ENCODE peak calls at places on chromosomes 7 and 10, in four cellular contexts. One of them, this sample, is unnamed.

GRCh38 chr10:21894648-21895342 is 108.7 kb downstream of the DNAJC1 start:
- DNase-seq in GM12865: peak; percentile 57
- DNase-seq in activated T-helper 1 cell treated with anti-CD3 and anti-CD28 coated beads, Interleukin-12 subunit alpha, Interleukin-12 subunit beta, Interleukin-2, Interleukin-4 antibody, amounts not matched to agents 30 ng/mL and 10 ng/mL and 1 ng/mL, durations not matched to agents 14 hours and 24 hours and 36 hours: no peak
- DNase-seq in activated naive CD4-positive, alpha-beta T cell treated with anti-CD3 and anti-CD28 coated beads for 36 hours: no peak
- DNase-seq in this sample: no peak

GRCh38 chr7:28961972-28962371 is 3.8 kb upstream of the TRIL start:
- DNase-seq in GM12865: no peak
- DNase-seq in activated T-helper 1 cell treated with anti-CD3 and anti-CD28 coated beads, Interleukin-12 subunit alpha, Interleukin-12 subunit beta, Interleukin-2, Interleukin-4 antibody, amounts not matched to agents 30 ng/mL and 10 ng/mL and 1 ng/mL, durations not matched to agents 14 hours and 24 hours and 36 hours: no peak
- DNase-seq in activated naive CD4-positive, alpha-beta T cell treated with anti-CD3 and anti-CD28 coated beads for 36 hours: no peak
- DNase-seq in this sample: no peak

GRCh38 chr7:22633954-22634474 is 93.0 kb upstream of the IL6 start:
- DNase-seq in GM12865: no peak
- DNase-seq in activated T-helper 1 cell treated with anti-CD3 and anti-CD28 coated beads, Interleukin-12 subunit alpha, Interleukin-12 subunit beta, Interleukin-2, Interleukin-4 antibody, amounts not matched to agents 30 ng/mL and 10 ng/mL and 1 ng/mL, durations not matched to agents 14 hours and 24 hours and 36 hours: no peak
- DNase-seq in activated naive CD4-positive, alpha-beta T cell treated with anti-CD3 and anti-CD28 coated beads for 36 hours: no peak
- DNase-seq in this sample: no peak

GRCh38 chr10:77082601-77083252 is 554.9 kb downstream of the KCNMA1 start:
- DNase-seq in activated T-helper 1 cell treated with anti-CD3 and anti-CD28 coated beads, Interleukin-12 subunit alpha, Interleukin-12 subunit beta, Interleukin-2, Interleukin-4 antibody, amounts not matched to agents 30 ng/mL and 10 ng/mL and 1 ng/mL, durations not matched to agents 14 hours and 24 hours and 36 hours: no peak
- DNase-seq in activated naive CD4-positive, alpha-beta T cell treated with anti-CD3 and anti-CD28 coated beads for 36 hours: no peak
- DNase-seq in GM12865: no peak
- DNase-seq in this sample: no peak

GRCh38 chr7:128022631-128023532 is 8.4 kb downstream of the LRRC4 start:
- DNase-seq in activated naive CD4-positive, alpha-beta T cell treated with anti-CD3 and anti-CD28 coated beads for 36 hours: no peak
- DNase-seq in activated T-helper 1 cell treated with anti-CD3 and anti-CD28 coated beads, Interleukin-12 subunit alpha, Interleukin-12 subunit beta, Interleukin-2, Interleukin-4 antibody, amounts not matched to agents 30 ng/mL and 10 ng/mL and 1 ng/mL, durations not matched to agents 14 hours and 24 hours and 36 hours: no peak
- DNase-seq in GM12865: no peak
- DNase-seq in this sample: no peak

GRCh38 chr7:116499168-116500070 is at the start of gene CAV2:
- DNase-seq in activated T-helper 1 cell treated with anti-CD3 and anti-CD28 coated beads, Interleukin-12 subunit alpha, Interleukin-12 subunit beta, Interleukin-2, Interleukin-4 antibody, amounts not matched to agents 30 ng/mL and 10 ng/mL and 1 ng/mL, durations not matched to agents 14 hours and 24 hours and 36 hours: no peak
- DNase-seq in GM12865: peak; percentile 25
- DNase-seq in activated naive CD4-positive, alpha-beta T cell treated with anti-CD3 and anti-CD28 coated beads for 36 hours: peak; percentile 9
- DNase-seq in this sample: no peak

GRCh38 chr10:63466168-63466935 is 575 bp upstream of the JMJD1C start:
- DNase-seq in activated T-helper 1 cell treated with anti-CD3 and anti-CD28 coated beads, Interleukin-12 subunit alpha, Interleukin-12 subunit beta, Interleukin-2, Interleukin-4 antibody, amounts not matched to agents 30 ng/mL and 10 ng/mL and 1 ng/mL, durations not matched to agents 14 hours and 24 hours and 36 hours: no peak
- DNase-seq in activated naive CD4-positive, alpha-beta T cell treated with anti-CD3 and anti-CD28 coated beads for 36 hours: peak; percentile 44
- DNase-seq in GM12865: peak; percentile 57
- DNase-seq in this sample: peak; percentile 34

GRCh38 chr7:117665393-117665792 is 185.6 kb downstream of the CFTR start:
- DNase-seq in activated T-helper 1 cell treated with anti-CD3 and anti-CD28 coated beads, Interleukin-12 subunit alpha, Interleukin-12 subunit beta, Interleukin-2, Interleukin-4 antibody, amounts not matched to agents 30 ng/mL and 10 ng/mL and 1 ng/mL, durations not matched to agents 14 hours and 24 hours and 36 hours: no peak
- DNase-seq in activated naive CD4-positive, alpha-beta T cell treated with anti-CD3 and anti-CD28 coated beads for 36 hours: no peak
- DNase-seq in GM12865: no peak
- DNase-seq in this sample: no peak

GRCh38 chr10:12957081-12957480 is 44.4 kb downstream of the CCDC3 start:
- DNase-seq in activated T-helper 1 cell treated with anti-CD3 and anti-CD28 coated beads, Interleukin-12 subunit alpha, Interleukin-12 subunit beta, Interleukin-2, Interleukin-4 antibody, amounts not matched to agents 30 ng/mL and 10 ng/mL and 1 ng/mL, durations not matched to agents 14 hours and 24 hours and 36 hours: no peak
- DNase-seq in GM12865: no peak
- DNase-seq in activated naive CD4-positive, alpha-beta T cell treated with anti-CD3 and anti-CD28 coated beads for 36 hours: no peak
- DNase-seq in this sample: no peak

GRCh38 chr7:134140889-134141867 is 14.0 kb downstream of the LRGUK start:
- DNase-seq in GM12865: peak; percentile 69
- DNase-seq in activated T-helper 1 cell treated with anti-CD3 and anti-CD28 coated beads, Interleukin-12 subunit alpha, Interleukin-12 subunit beta, Interleukin-2, Interleukin-4 antibody, amounts not matched to agents 30 ng/mL and 10 ng/mL and 1 ng/mL, durations not matched to agents 14 hours and 24 hours and 36 hours: peak; percentile 6
- DNase-seq in activated naive CD4-positive, alpha-beta T cell treated with anti-CD3 and anti-CD28 coated beads for 36 hours: peak; percentile 72
- DNase-seq in this sample: peak; percentile 69

GRCh38 chr10:43355749-43356371 is 15.6 kb upstream of the FXYD4 start:
- DNase-seq in GM12865: no peak
- DNase-seq in activated naive CD4-positive, alpha-beta T cell treated with anti-CD3 and anti-CD28 coated beads for 36 hours: peak; percentile 29
- DNase-seq in activated T-helper 1 cell treated with anti-CD3 and anti-CD28 coated beads, Interleukin-12 subunit alpha, Interleukin-12 subunit beta, Interleukin-2, Interleukin-4 antibody, amounts not matched to agents 30 ng/mL and 10 ng/mL and 1 ng/mL, durations not matched to agents 14 hours and 24 hours and 36 hours: no peak
- DNase-seq in this sample: no peak

GRCh38 chr7:15889501-15889900 is 203.0 kb upstream of the MEOX2 start:
- DNase-seq in activated naive CD4-positive, alpha-beta T cell treated with anti-CD3 and anti-CD28 coated beads for 36 hours: no peak
- DNase-seq in GM12865: no peak
- DNase-seq in activated T-helper 1 cell treated with anti-CD3 and anti-CD28 coated beads, Interleukin-12 subunit alpha, Interleukin-12 subunit beta, Interleukin-2, Interleukin-4 antibody, amounts not matched to agents 30 ng/mL and 10 ng/mL and 1 ng/mL, durations not matched to agents 14 hours and 24 hours and 36 hours: no peak
- DNase-seq in this sample: no peak

GRCh38 chr7:135661311-135662122 is 797 bp upstream of the STMP1 start:
- DNase-seq in activated naive CD4-positive, alpha-beta T cell treated with anti-CD3 and anti-CD28 coated beads for 36 hours: no peak
- DNase-seq in activated T-helper 1 cell treated with anti-CD3 and anti-CD28 coated beads, Interleukin-12 subunit alpha, Interleukin-12 subunit beta, Interleukin-2, Interleukin-4 antibody, amounts not matched to agents 30 ng/mL and 10 ng/mL and 1 ng/mL, durations not matched to agents 14 hours and 24 hours and 36 hours: no peak
- DNase-seq in GM12865: no peak
- DNase-seq in this sample: no peak

GRCh38 chr7:92904292-92905131 is 68.1 kb upstream of the CDK6 start:
- DNase-seq in GM12865: peak; percentile 97
- DNase-seq in activated T-helper 1 cell treated with anti-CD3 and anti-CD28 coated beads, Interleukin-12 subunit alpha, Interleukin-12 subunit beta, Interleukin-2, Interleukin-4 antibody, amounts not matched to agents 30 ng/mL and 10 ng/mL and 1 ng/mL, durations not matched to agents 14 hours and 24 hours and 36 hours: peak; percentile 82
- DNase-seq in activated naive CD4-positive, alpha-beta T cell treated with anti-CD3 and anti-CD28 coated beads for 36 hours: peak; percentile 96
- DNase-seq in this sample: no peak

GRCh38 chr7:27178366-27178765 is 4.2 kb upstream of the HOXA10 start:
- DNase-seq in activated T-helper 1 cell treated with anti-CD3 and anti-CD28 coated beads, Interleukin-12 subunit alpha, Interleukin-12 subunit beta, Interleukin-2, Interleukin-4 antibody, amounts not matched to agents 30 ng/mL and 10 ng/mL and 1 ng/mL, durations not matched to agents 14 hours and 24 hours and 36 hours: no peak
- DNase-seq in GM12865: no peak
- DNase-seq in activated naive CD4-positive, alpha-beta T cell treated with anti-CD3 and anti-CD28 coated beads for 36 hours: no peak
- DNase-seq in this sample: no peak

GRCh38 chr7:43490016-43490415 is 92.9 kb upstream of the STK17A start:
- DNase-seq in activated naive CD4-positive, alpha-beta T cell treated with anti-CD3 and anti-CD28 coated beads for 36 hours: no peak
- DNase-seq in GM12865: no peak
- DNase-seq in activated T-helper 1 cell treated with anti-CD3 and anti-CD28 coated beads, Interleukin-12 subunit alpha, Interleukin-12 subunit beta, Interleukin-2, Interleukin-4 antibody, amounts not matched to agents 30 ng/mL and 10 ng/mL and 1 ng/mL, durations not matched to agents 14 hours and 24 hours and 36 hours: no peak
- DNase-seq in this sample: no peak

GRCh38 chr7:47186316-47186715 is 395.6 kb downstream of the TNS3 start:
- DNase-seq in activated naive CD4-positive, alpha-beta T cell treated with anti-CD3 and anti-CD28 coated beads for 36 hours: no peak
- DNase-seq in activated T-helper 1 cell treated with anti-CD3 and anti-CD28 coated beads, Interleukin-12 subunit alpha, Interleukin-12 subunit beta, Interleukin-2, Interleukin-4 antibody, amounts not matched to agents 30 ng/mL and 10 ng/mL and 1 ng/mL, durations not matched to agents 14 hours and 24 hours and 36 hours: no peak
- DNase-seq in GM12865: peak; percentile 40
- DNase-seq in this sample: peak; percentile 92

GRCh38 chr7:5414876-5415275 is 8.8 kb downstream of the TNRC18 start:
- DNase-seq in activated T-helper 1 cell treated with anti-CD3 and anti-CD28 coated beads, Interleukin-12 subunit alpha, Interleukin-12 subunit beta, Interleukin-2, Interleukin-4 antibody, amounts not matched to agents 30 ng/mL and 10 ng/mL and 1 ng/mL, durations not matched to agents 14 hours and 24 hours and 36 hours: no peak
- DNase-seq in GM12865: no peak
- DNase-seq in activated naive CD4-positive, alpha-beta T cell treated with anti-CD3 and anti-CD28 coated beads for 36 hours: no peak
- DNase-seq in this sample: no peak

GRCh38 chr7:157757776-157758467 is 421.1 kb downstream of the DNAJB6 start:
- DNase-seq in GM12865: no peak
- DNase-seq in activated T-helper 1 cell treated with anti-CD3 and anti-CD28 coated beads, Interleukin-12 subunit alpha, Interleukin-12 subunit beta, Interleukin-2, Interleukin-4 antibody, amounts not matched to agents 30 ng/mL and 10 ng/mL and 1 ng/mL, durations not matched to agents 14 hours and 24 hours and 36 hours: no peak
- DNase-seq in activated naive CD4-positive, alpha-beta T cell treated with anti-CD3 and anti-CD28 coated beads for 36 hours: no peak
- DNase-seq in this sample: no peak

GRCh38 chr10:10872035-10872673 is 145.5 kb upstream of the CELF2 start:
- DNase-seq in activated naive CD4-positive, alpha-beta T cell treated with anti-CD3 and anti-CD28 coated beads for 36 hours: no peak
- DNase-seq in GM12865: no peak
- DNase-seq in activated T-helper 1 cell treated with anti-CD3 and anti-CD28 coated beads, Interleukin-12 subunit alpha, Interleukin-12 subunit beta, Interleukin-2, Interleukin-4 antibody, amounts not matched to agents 30 ng/mL and 10 ng/mL and 1 ng/mL, durations not matched to agents 14 hours and 24 hours and 36 hours: no peak
- DNase-seq in this sample: no peak

GRCh38 chr7:7595451-7595850 is 28.8 kb downstream of the MIOS start:
- DNase-seq in activated T-helper 1 cell treated with anti-CD3 and anti-CD28 coated beads, Interleukin-12 subunit alpha, Interleukin-12 subunit beta, Interleukin-2, Interleukin-4 antibody, amounts not matched to agents 30 ng/mL and 10 ng/mL and 1 ng/mL, durations not matched to agents 14 hours and 24 hours and 36 hours: no peak
- DNase-seq in activated naive CD4-positive, alpha-beta T cell treated with anti-CD3 and anti-CD28 coated beads for 36 hours: no peak
- DNase-seq in GM12865: no peak
- DNase-seq in this sample: peak; percentile 55

GRCh38 chr7:44671069-44671468 is 64.6 kb downstream of the OGDH start:
- DNase-seq in activated T-helper 1 cell treated with anti-CD3 and anti-CD28 coated beads, Interleukin-12 subunit alpha, Interleukin-12 subunit beta, Interleukin-2, Interleukin-4 antibody, amounts not matched to agents 30 ng/mL and 10 ng/mL and 1 ng/mL, durations not matched to agents 14 hours and 24 hours and 36 hours: no peak
- DNase-seq in activated naive CD4-positive, alpha-beta T cell treated with anti-CD3 and anti-CD28 coated beads for 36 hours: no peak
- DNase-seq in GM12865: no peak
- DNase-seq in this sample: no peak

GRCh38 chr7:79820387-79820786 is 314.2 kb upstream of the GNAI1 start:
- DNase-seq in activated naive CD4-positive, alpha-beta T cell treated with anti-CD3 and anti-CD28 coated beads for 36 hours: no peak
- DNase-seq in GM12865: no peak
- DNase-seq in activated T-helper 1 cell treated with anti-CD3 and anti-CD28 coated beads, Interleukin-12 subunit alpha, Interleukin-12 subunit beta, Interleukin-2, Interleukin-4 antibody, amounts not matched to agents 30 ng/mL and 10 ng/mL and 1 ng/mL, durations not matched to agents 14 hours and 24 hours and 36 hours: no peak
- DNase-seq in this sample: no peak

GRCh38 chr10:15346440-15347141 is 24.5 kb downstream of the FAM171A1 start:
- DNase-seq in activated T-helper 1 cell treated with anti-CD3 and anti-CD28 coated beads, Interleukin-12 subunit alpha, Interleukin-12 subunit beta, Interleukin-2, Interleukin-4 antibody, amounts not matched to agents 30 ng/mL and 10 ng/mL and 1 ng/mL, durations not matched to agents 14 hours and 24 hours and 36 hours: no peak
- DNase-seq in activated naive CD4-positive, alpha-beta T cell treated with anti-CD3 and anti-CD28 coated beads for 36 hours: no peak
- DNase-seq in GM12865: no peak
- DNase-seq in this sample: no peak

GRCh38 chr7:82729172-82730030 is 285.8 kb upstream of the CACNA2D1 start:
- DNase-seq in activated T-helper 1 cell treated with anti-CD3 and anti-CD28 coated beads, Interleukin-12 subunit alpha, Interleukin-12 subunit beta, Interleukin-2, Interleukin-4 antibody, amounts not matched to agents 30 ng/mL and 10 ng/mL and 1 ng/mL, durations not matched to agents 14 hours and 24 hours and 36 hours: no peak
- DNase-seq in activated naive CD4-positive, alpha-beta T cell treated with anti-CD3 and anti-CD28 coated beads for 36 hours: no peak
- DNase-seq in GM12865: peak; percentile 29
- DNase-seq in this sample: peak; percentile 34

GRCh38 chr7:30308392-30308791 is 24.0 kb downstream of the ZNRF2 start:
- DNase-seq in activated naive CD4-positive, alpha-beta T cell treated with anti-CD3 and anti-CD28 coated beads for 36 hours: no peak
- DNase-seq in GM12865: peak; percentile 26
- DNase-seq in activated T-helper 1 cell treated with anti-CD3 and anti-CD28 coated beads, Interleukin-12 subunit alpha, Interleukin-12 subunit beta, Interleukin-2, Interleukin-4 antibody, amounts not matched to agents 30 ng/mL and 10 ng/mL and 1 ng/mL, durations not matched to agents 14 hours and 24 hours and 36 hours: no peak
- DNase-seq in this sample: no peak

GRCh38 chr7:148204639-148205292 is 385.8 kb upstream of the C7orf33 start:
- DNase-seq in activated naive CD4-positive, alpha-beta T cell treated with anti-CD3 and anti-CD28 coated beads for 36 hours: no peak
- DNase-seq in GM12865: no peak
- DNase-seq in activated T-helper 1 cell treated with anti-CD3 and anti-CD28 coated beads, Interleukin-12 subunit alpha, Interleukin-12 subunit beta, Interleukin-2, Interleukin-4 antibody, amounts not matched to agents 30 ng/mL and 10 ng/mL and 1 ng/mL, durations not matched to agents 14 hours and 24 hours and 36 hours: no peak
- DNase-seq in this sample: no peak

GRCh38 chr7:133295484-133295883 is 42.6 kb downstream of the EXOC4 start:
- DNase-seq in activated T-helper 1 cell treated with anti-CD3 and anti-CD28 coated beads, Interleukin-12 subunit alpha, Interleukin-12 subunit beta, Interleukin-2, Interleukin-4 antibody, amounts not matched to agents 30 ng/mL and 10 ng/mL and 1 ng/mL, durations not matched to agents 14 hours and 24 hours and 36 hours: no peak
- DNase-seq in GM12865: no peak
- DNase-seq in activated naive CD4-positive, alpha-beta T cell treated with anti-CD3 and anti-CD28 coated beads for 36 hours: no peak
- DNase-seq in this sample: no peak

GRCh38 chr7:107147464-107148214 is 21.2 kb upstream of the HBP1 start:
- DNase-seq in GM12865: peak; percentile 49
- DNase-seq in activated T-helper 1 cell treated with anti-CD3 and anti-CD28 coated beads, Interleukin-12 subunit alpha, Interleukin-12 subunit beta, Interleukin-2, Interleukin-4 antibody, amounts not matched to agents 30 ng/mL and 10 ng/mL and 1 ng/mL, durations not matched to agents 14 hours and 24 hours and 36 hours: no peak
- DNase-seq in activated naive CD4-positive, alpha-beta T cell treated with anti-CD3 and anti-CD28 coated beads for 36 hours: peak; percentile 52
- DNase-seq in this sample: peak; percentile 63

GRCh38 chr7:76268376-76268775 is 34.1 kb upstream of the HSPB1 start:
- DNase-seq in activated T-helper 1 cell treated with anti-CD3 and anti-CD28 coated beads, Interleukin-12 subunit alpha, Interleukin-12 subunit beta, Interleukin-2, Interleukin-4 antibody, amounts not matched to agents 30 ng/mL and 10 ng/mL and 1 ng/mL, durations not matched to agents 14 hours and 24 hours and 36 hours: no peak
- DNase-seq in activated naive CD4-positive, alpha-beta T cell treated with anti-CD3 and anti-CD28 coated beads for 36 hours: no peak
- DNase-seq in GM12865: peak; percentile 29
- DNase-seq in this sample: no peak

GRCh38 chr10:130817046-130817624 is 494.4 kb downstream of the TCERG1L start:
- DNase-seq in activated naive CD4-positive, alpha-beta T cell treated with anti-CD3 and anti-CD28 coated beads for 36 hours: no peak
- DNase-seq in GM12865: no peak
- DNase-seq in activated T-helper 1 cell treated with anti-CD3 and anti-CD28 coated beads, Interleukin-12 subunit alpha, Interleukin-12 subunit beta, Interleukin-2, Interleukin-4 antibody, amounts not matched to agents 30 ng/mL and 10 ng/mL and 1 ng/mL, durations not matched to agents 14 hours and 24 hours and 36 hours: no peak
- DNase-seq in this sample: no peak

GRCh38 chr7:8259586-8260222 is 2.3 kb downstream of the ICA1 start:
- DNase-seq in GM12865: no peak
- DNase-seq in activated naive CD4-positive, alpha-beta T cell treated with anti-CD3 and anti-CD28 coated beads for 36 hours: no peak
- DNase-seq in activated T-helper 1 cell treated with anti-CD3 and anti-CD28 coated beads, Interleukin-12 subunit alpha, Interleukin-12 subunit beta, Interleukin-2, Interleukin-4 antibody, amounts not matched to agents 30 ng/mL and 10 ng/mL and 1 ng/mL, durations not matched to agents 14 hours and 24 hours and 36 hours: no peak
- DNase-seq in this sample: no peak

GRCh38 chr7:106176414-106177294 is 64.5 kb upstream of the SYPL1 start:
- DNase-seq in activated naive CD4-positive, alpha-beta T cell treated with anti-CD3 and anti-CD28 coated beads for 36 hours: peak; percentile 84
- DNase-seq in activated T-helper 1 cell treated with anti-CD3 and anti-CD28 coated beads, Interleukin-12 subunit alpha, Interleukin-12 subunit beta, Interleukin-2, Interleukin-4 antibody, amounts not matched to agents 30 ng/mL and 10 ng/mL and 1 ng/mL, durations not matched to agents 14 hours and 24 hours and 36 hours: peak; percentile 54
- DNase-seq in GM12865: peak; percentile 75
- DNase-seq in this sample: peak; percentile 78

GRCh38 chr10:93039721-93040120 is 20.9 kb upstream of the CYP26C1 start:
- DNase-seq in activated T-helper 1 cell treated with anti-CD3 and anti-CD28 coated beads, Interleukin-12 subunit alpha, Interleukin-12 subunit beta, Interleukin-2, Interleukin-4 antibody, amounts not matched to agents 30 ng/mL and 10 ng/mL and 1 ng/mL, durations not matched to agents 14 hours and 24 hours and 36 hours: no peak
- DNase-seq in GM12865: peak; percentile 36
- DNase-seq in activated naive CD4-positive, alpha-beta T cell treated with anti-CD3 and anti-CD28 coated beads for 36 hours: peak; percentile 26
- DNase-seq in this sample: peak; percentile 64

GRCh38 chr10:28807760-28808613 is 130.7 kb downstream of the BAMBI start:
- DNase-seq in activated T-helper 1 cell treated with anti-CD3 and anti-CD28 coated beads, Interleukin-12 subunit alpha, Interleukin-12 subunit beta, Interleukin-2, Interleukin-4 antibody, amounts not matched to agents 30 ng/mL and 10 ng/mL and 1 ng/mL, durations not matched to agents 14 hours and 24 hours and 36 hours: no peak
- DNase-seq in activated naive CD4-positive, alpha-beta T cell treated with anti-CD3 and anti-CD28 coated beads for 36 hours: no peak
- DNase-seq in GM12865: no peak
- DNase-seq in this sample: no peak

GRCh38 chr7:108322899-108323298 is 133.3 kb downstream of the NRCAM start:
- DNase-seq in activated T-helper 1 cell treated with anti-CD3 and anti-CD28 coated beads, Interleukin-12 subunit alpha, Interleukin-12 subunit beta, Interleukin-2, Interleukin-4 antibody, amounts not matched to agents 30 ng/mL and 10 ng/mL and 1 ng/mL, durations not matched to agents 14 hours and 24 hours and 36 hours: no peak
- DNase-seq in activated naive CD4-positive, alpha-beta T cell treated with anti-CD3 and anti-CD28 coated beads for 36 hours: no peak
- DNase-seq in GM12865: no peak
- DNase-seq in this sample: no peak

GRCh38 chr10:79081353-79082034 is 12.7 kb downstream of the ZMIZ1 start:
- DNase-seq in GM12865: no peak
- DNase-seq in activated T-helper 1 cell treated with anti-CD3 and anti-CD28 coated beads, Interleukin-12 subunit alpha, Interleukin-12 subunit beta, Interleukin-2, Interleukin-4 antibody, amounts not matched to agents 30 ng/mL and 10 ng/mL and 1 ng/mL, durations not matched to agents 14 hours and 24 hours and 36 hours: no peak
- DNase-seq in activated naive CD4-positive, alpha-beta T cell treated with anti-CD3 and anti-CD28 coated beads for 36 hours: no peak
- DNase-seq in this sample: no peak

GRCh38 chr10:120824864-120825263 is 26.3 kb upstream of the WDR11 start:
- DNase-seq in activated T-helper 1 cell treated with anti-CD3 and anti-CD28 coated beads, Interleukin-12 subunit alpha, Interleukin-12 subunit beta, Interleukin-2, Interleukin-4 antibody, amounts not matched to agents 30 ng/mL and 10 ng/mL and 1 ng/mL, durations not matched to agents 14 hours and 24 hours and 36 hours: no peak
- DNase-seq in activated naive CD4-positive, alpha-beta T cell treated with anti-CD3 and anti-CD28 coated beads for 36 hours: peak; percentile 25
- DNase-seq in GM12865: peak; percentile 38
- DNase-seq in this sample: peak; percentile 29